ENCODE peak calls at places on chromosomes 4 and X, in eight cellular contexts. M, F, G, R, O, Q, W and C are unnamed samples.

GRCh38 chr4:158656439-158656838 is 15.2 kb downstream of the C4orf46 start:
- DNase-seq in M (peak; percentile 9), F (no peak), G (no peak), R (no peak), O (peak; percentile 13), Q (no peak), W (no peak), C (no peak)

GRCh38 chr4:134544303-134544761 is 342.7 kb upstream of the PABPC4L start:
- DNase-seq in M (peak; percentile 90), F (no peak), G (no peak), R (no peak), O (no peak), Q (no peak), W (no peak), C (no peak)

GRCh38 chrX:150507251-150507856 is 61.1 kb upstream of the MTM1 start:
- DNase-seq in M (no peak), F (no peak), G (no peak), R (no peak), O (no peak), Q (no peak), W (no peak), C (no peak)

GRCh38 chrX:13029341-13029740 is 15.1 kb downstream of the FAM9C start:
- DNase-seq in M (no peak), F (peak; percentile 42), G (peak; percentile 44), R (no peak), O (no peak), Q (peak; percentile 12), W (no peak), C (peak; percentile 82)

GRCh38 chr4:15753786-15754185 is 24.3 kb upstream of the CD38 start:
- DNase-seq in M (no peak), F (no peak), G (no peak), R (no peak), O (no peak), Q (no peak), W (no peak), C (peak; percentile 86)

GRCh38 chr4:84470204-84470785 is 28.8 kb downstream of the NKX6-1 start:
- DNase-seq in M (no peak), F (no peak), G (no peak), R (no peak), O (no peak), Q (no peak), W (no peak), C (no peak)

GRCh38 chrX:43456056-43456455 is 200.0 kb upstream of the MAOA start:
- DNase-seq in M (no peak), F (no peak), G (no peak), R (no peak), O (no peak), Q (no peak), W (no peak), C (no peak)

GRCh38 chr4:173386751-173387150 is 12.2 kb downstream of the SCRG1 start:
- DNase-seq in M (no peak), F (no peak), G (no peak), R (no peak), O (no peak), Q (no peak), W (no peak), C (no peak)

GRCh38 chr4:125254111-125254510 is 60.6 kb upstream of the FAT4 start:
- DNase-seq in M (no peak), F (no peak), G (no peak), R (peak; percentile 18), O (no peak), Q (no peak), W (no peak), C (no peak)

GRCh38 chr4:153467154-153467896 is 1.2 kb downstream of the TMEM131L start:
- DNase-seq in M (peak; percentile 86), F (peak; percentile 81), G (peak; percentile 22), R (no peak), O (peak; percentile 12), Q (no peak), W (no peak), C (peak; percentile 94)

GRCh38 chr4:144289687-144290433 is 149.3 kb upstream of the GYPA start:
- DNase-seq in M (no peak), F (no peak), G (no peak), R (no peak), O (no peak), Q (no peak), W (no peak), C (no peak)

GRCh38 chr4:141458501-141458900 is 177.9 kb upstream of the IL15 start:
- DNase-seq in M (no peak), F (no peak), G (no peak), R (no peak), O (no peak), Q (no peak), W (no peak), C (no peak)

GRCh38 chrX:13077168-13077567 is 32.7 kb upstream of the FAM9C start:
- DNase-seq in M (no peak), F (no peak), G (no peak), R (no peak), O (no peak), Q (no peak), W (no peak), C (no peak)

GRCh38 chr4:26779224-26779623 is 81.4 kb upstream of the STIM2 start:
- DNase-seq in M (no peak), F (no peak), G (no peak), R (no peak), O (no peak), Q (no peak), W (no peak), C (no peak)

GRCh38 chr4:168318266-168318895 is at the start of gene DDX60:
- DNase-seq in M (peak; percentile 85), F (peak; percentile 62), G (peak; percentile 40), R (peak; percentile 52), O (peak; percentile 65), Q (peak; percentile 76), W (peak; percentile 78), C (peak; percentile 92)

GRCh38 chr4:36747277-36748129 is 466.1 kb downstream of the DTHD1 start:
- DNase-seq in M (no peak), F (no peak), G (no peak), R (no peak), O (no peak), Q (no peak), W (no peak), C (peak; percentile 69)

GRCh38 chr4:22514001-22514400 is 1.9 kb downstream of the ADGRA3 start:
- DNase-seq in M (peak; percentile 39), F (no peak), G (peak; percentile 6), R (peak; percentile 48), O (peak; percentile 79), Q (no peak), W (no peak), C (no peak)

GRCh38 chr4:129526812-129527211 is 430.9 kb downstream of the C4orf33 start:
- DNase-seq in M (peak; percentile 54), F (no peak), G (no peak), R (no peak), O (no peak), Q (no peak), W (no peak), C (no peak)

GRCh38 chrX:19382500-19383145 is 38.9 kb downstream of the PDHA1 start:
- DNase-seq in M (peak; percentile 61), F (peak; percentile 54), G (peak; percentile 55), R (peak; percentile 38), O (peak; percentile 11), Q (peak; percentile 24), W (no peak), C (no peak)

GRCh38 chrX:2584659-2585470 is 84.1 kb upstream of the DHRSX start:
- DNase-seq in M (no peak), F (no peak), G (no peak), R (no peak), O (no peak), Q (no peak), W (no peak), C (no peak)

GRCh38 chr4:74855879-74856278 is 61.6 kb upstream of the BTC start:
- DNase-seq in M (no peak), F (no peak), G (no peak), R (no peak), O (no peak), Q (no peak), W (no peak), C (no peak)

GRCh38 chr4:182019148-182019652 is 224.0 kb upstream of the TENM3 start:
- DNase-seq in M (no peak), F (no peak), G (no peak), R (no peak), O (no peak), Q (no peak), W (no peak), C (no peak)